ENCODE peak calls at places on chromosome 2, in six cellular contexts. One of them, this sample, is unnamed.

GRCh38 chr2:28583899-28584553 is 88.2 kb downstream of the PLB1 start:
- DNase-seq in heart left ventricle: peak; percentile 88
- DNase-seq in frontal cortex: no peak
- DNase-seq in RPMI8226: peak; percentile 68
- DNase-seq in NCI-H1105: no peak
- DNase-seq in posterior vena cava: peak; percentile 95
- DNase-seq in this sample: peak; percentile 75

GRCh38 chr2:171846894-171847293 is 47.1 kb downstream of the SLC25A12 start:
- DNase-seq in heart left ventricle: no peak
- DNase-seq in frontal cortex: no peak
- DNase-seq in RPMI8226: no peak
- DNase-seq in NCI-H1105: no peak
- DNase-seq in posterior vena cava: no peak
- DNase-seq in this sample: no peak

GRCh38 chr2:239349448-239350135 is 51.2 kb downstream of the HDAC4 start:
- DNase-seq in heart left ventricle: no peak
- DNase-seq in frontal cortex: no peak
- DNase-seq in RPMI8226: no peak
- DNase-seq in NCI-H1105: no peak
- DNase-seq in posterior vena cava: no peak
- DNase-seq in this sample: no peak

GRCh38 chr2:60064687-60065361 is 488.6 kb downstream of the BCL11A start:
- DNase-seq in heart left ventricle: no peak
- DNase-seq in frontal cortex: no peak
- DNase-seq in RPMI8226: no peak
- DNase-seq in NCI-H1105: no peak
- DNase-seq in posterior vena cava: no peak
- DNase-seq in this sample: no peak

GRCh38 chr2:216298719-216299118 is 73.6 kb downstream of the MARCHF4 start:
- DNase-seq in heart left ventricle: no peak
- DNase-seq in frontal cortex: no peak
- DNase-seq in RPMI8226: no peak
- DNase-seq in NCI-H1105: no peak
- DNase-seq in posterior vena cava: no peak
- DNase-seq in this sample: no peak

GRCh38 chr2:151922845-151923666 is 94.8 kb upstream of the ARL5A start:
- DNase-seq in heart left ventricle: peak; percentile 89
- DNase-seq in frontal cortex: no peak
- DNase-seq in RPMI8226: peak; percentile 97
- DNase-seq in NCI-H1105: peak; percentile 46
- DNase-seq in posterior vena cava: peak; percentile 91
- DNase-seq in this sample: peak; percentile 97

GRCh38 chr2:222608081-222608480 is 47.8 kb downstream of the FARSB start:
- DNase-seq in heart left ventricle: no peak
- DNase-seq in frontal cortex: no peak
- DNase-seq in RPMI8226: no peak
- DNase-seq in NCI-H1105: no peak
- DNase-seq in posterior vena cava: no peak
- DNase-seq in this sample: no peak

GRCh38 chr2:239826376-239826775 is 198.8 kb downstream of the NDUFA10 start:
- DNase-seq in heart left ventricle: no peak
- DNase-seq in frontal cortex: no peak
- DNase-seq in RPMI8226: no peak
- DNase-seq in NCI-H1105: no peak
- DNase-seq in posterior vena cava: peak; percentile 24
- DNase-seq in this sample: no peak

GRCh38 chr2:126863336-126864015 is 35.2 kb upstream of the TEX51 start:
- DNase-seq in heart left ventricle: no peak
- DNase-seq in frontal cortex: no peak
- DNase-seq in RPMI8226: no peak
- DNase-seq in NCI-H1105: no peak
- DNase-seq in posterior vena cava: no peak
- DNase-seq in this sample: no peak

GRCh38 chr2:165376571-165376975 is 92.9 kb upstream of the CSRNP3 start:
- DNase-seq in heart left ventricle: no peak
- DNase-seq in frontal cortex: no peak
- DNase-seq in RPMI8226: no peak
- DNase-seq in NCI-H1105: no peak
- DNase-seq in posterior vena cava: no peak
- DNase-seq in this sample: no peak

GRCh38 chr2:15645720-15646385 is 54.2 kb downstream of the DDX1 start:
- DNase-seq in heart left ventricle: no peak
- DNase-seq in frontal cortex: no peak
- DNase-seq in RPMI8226: no peak
- DNase-seq in NCI-H1105: no peak
- DNase-seq in posterior vena cava: no peak
- DNase-seq in this sample: no peak

GRCh38 chr2:109526442-109526970 is 87.3 kb downstream of the SEPTIN10 start:
- DNase-seq in heart left ventricle: no peak
- DNase-seq in frontal cortex: no peak
- DNase-seq in RPMI8226: no peak
- DNase-seq in NCI-H1105: no peak
- DNase-seq in posterior vena cava: peak; percentile 59
- DNase-seq in this sample: no peak

GRCh38 chr2:97991081-97991856 is 4.5 kb downstream of the TMEM131 start:
- DNase-seq in heart left ventricle: no peak
- DNase-seq in frontal cortex: no peak
- DNase-seq in RPMI8226: no peak
- DNase-seq in NCI-H1105: no peak
- DNase-seq in posterior vena cava: no peak
- DNase-seq in this sample: no peak

GRCh38 chr2:16420421-16420820 is 245.2 kb downstream of the CYRIA start:
- DNase-seq in heart left ventricle: no peak
- DNase-seq in frontal cortex: no peak
- DNase-seq in RPMI8226: no peak
- DNase-seq in NCI-H1105: no peak
- DNase-seq in posterior vena cava: no peak
- DNase-seq in this sample: no peak

GRCh38 chr2:71060871-71061270 is 7.6 kb upstream of the NAGK start:
- DNase-seq in heart left ventricle: no peak
- DNase-seq in frontal cortex: no peak
- DNase-seq in RPMI8226: no peak
- DNase-seq in NCI-H1105: no peak
- DNase-seq in posterior vena cava: no peak
- DNase-seq in this sample: no peak

GRCh38 chr2:103008586-103008985 is 246.8 kb downstream of the TMEM182 start:
- DNase-seq in heart left ventricle: no peak
- DNase-seq in frontal cortex: no peak
- DNase-seq in RPMI8226: no peak
- DNase-seq in NCI-H1105: no peak
- DNase-seq in posterior vena cava: no peak
- DNase-seq in this sample: no peak

GRCh38 chr2:105136394-105136793 is 98.5 kb downstream of the MRPS9 start:
- DNase-seq in heart left ventricle: no peak
- DNase-seq in frontal cortex: no peak
- DNase-seq in RPMI8226: no peak
- DNase-seq in NCI-H1105: no peak
- DNase-seq in posterior vena cava: no peak
- DNase-seq in this sample: no peak

GRCh38 chr2:207252979-207253640 is 87.4 kb upstream of the KLF7 start:
- DNase-seq in heart left ventricle: no peak
- DNase-seq in frontal cortex: no peak
- DNase-seq in RPMI8226: no peak
- DNase-seq in NCI-H1105: no peak
- DNase-seq in posterior vena cava: no peak
- DNase-seq in this sample: no peak

GRCh38 chr2:191521608-191522208 is 156.2 kb upstream of the NABP1 start:
- DNase-seq in heart left ventricle: no peak
- DNase-seq in frontal cortex: peak; percentile 10
- DNase-seq in RPMI8226: peak; percentile 12
- DNase-seq in NCI-H1105: no peak
- DNase-seq in posterior vena cava: no peak
- DNase-seq in this sample: peak; percentile 7

GRCh38 chr2:239081622-239082021 is 233.7 kb downstream of the TWIST2 start:
- DNase-seq in heart left ventricle: no peak
- DNase-seq in frontal cortex: no peak
- DNase-seq in RPMI8226: no peak
- DNase-seq in NCI-H1105: no peak
- DNase-seq in posterior vena cava: no peak
- DNase-seq in this sample: no peak

GRCh38 chr2:171289336-171289735 is 128.6 kb upstream of the TLK1 start:
- DNase-seq in heart left ventricle: no peak
- DNase-seq in frontal cortex: no peak
- DNase-seq in RPMI8226: no peak
- DNase-seq in NCI-H1105: no peak
- DNase-seq in posterior vena cava: no peak
- DNase-seq in this sample: no peak

GRCh38 chr2:229715895-229716507 is 1.6 kb upstream of the DNER start:
- DNase-seq in heart left ventricle: no peak
- DNase-seq in frontal cortex: peak; percentile 28
- DNase-seq in RPMI8226: peak; percentile 52
- DNase-seq in NCI-H1105: peak; percentile 65
- DNase-seq in posterior vena cava: no peak
- DNase-seq in this sample: peak; percentile 34

GRCh38 chr2:75896779-75897366 is 186.2 kb upstream of the GCFC2 start:
- DNase-seq in heart left ventricle: no peak
- DNase-seq in frontal cortex: peak; percentile 17
- DNase-seq in RPMI8226: peak; percentile 58
- DNase-seq in NCI-H1105: no peak
- DNase-seq in posterior vena cava: no peak
- DNase-seq in this sample: peak; percentile 50

GRCh38 chr2:231104115-231104713 is 20.6 kb downstream of the HTR2B start:
- DNase-seq in heart left ventricle: no peak
- DNase-seq in frontal cortex: peak; percentile 3
- DNase-seq in RPMI8226: peak; percentile 33
- DNase-seq in NCI-H1105: no peak
- DNase-seq in posterior vena cava: no peak
- DNase-seq in this sample: peak; percentile 12

GRCh38 chr2:190513877-190514276 is 20.6 kb downstream of the NEMP2 start:
- DNase-seq in heart left ventricle: no peak
- DNase-seq in frontal cortex: no peak
- DNase-seq in RPMI8226: no peak
- DNase-seq in NCI-H1105: no peak
- DNase-seq in posterior vena cava: no peak
- DNase-seq in this sample: no peak

GRCh38 chr2:236972491-236973379 is 113.0 kb upstream of the COPS8 start:
- DNase-seq in heart left ventricle: peak; percentile 68
- DNase-seq in frontal cortex: no peak
- DNase-seq in RPMI8226: no peak
- DNase-seq in NCI-H1105: peak; percentile 22
- DNase-seq in posterior vena cava: peak; percentile 91
- DNase-seq in this sample: peak; percentile 61

GRCh38 chr2:100502782-100503181 is 32.5 kb downstream of the NMS start:
- DNase-seq in heart left ventricle: no peak
- DNase-seq in frontal cortex: no peak
- DNase-seq in RPMI8226: no peak
- DNase-seq in NCI-H1105: no peak
- DNase-seq in posterior vena cava: no peak
- DNase-seq in this sample: no peak

GRCh38 chr2:177604291-177605065 is 211.9 kb downstream of the AGPS start:
- DNase-seq in heart left ventricle: no peak
- DNase-seq in frontal cortex: no peak
- DNase-seq in RPMI8226: peak; percentile 42
- DNase-seq in NCI-H1105: no peak
- DNase-seq in posterior vena cava: no peak
- DNase-seq in this sample: no peak

GRCh38 chr2:31384351-31384750 is 30.2 kb downstream of the XDH start:
- DNase-seq in heart left ventricle: no peak
- DNase-seq in frontal cortex: no peak
- DNase-seq in RPMI8226: no peak
- DNase-seq in NCI-H1105: no peak
- DNase-seq in posterior vena cava: no peak
- DNase-seq in this sample: no peak

GRCh38 chr2:234679766-234680687 is 183.1 kb upstream of the ARL4C start:
- DNase-seq in heart left ventricle: peak; percentile 64
- DNase-seq in frontal cortex: no peak
- DNase-seq in RPMI8226: no peak
- DNase-seq in NCI-H1105: no peak
- DNase-seq in posterior vena cava: peak; percentile 92
- DNase-seq in this sample: no peak

GRCh38 chr2:189116984-189117383 is 62.6 kb downstream of the COL5A2 start:
- DNase-seq in heart left ventricle: no peak
- DNase-seq in frontal cortex: no peak
- DNase-seq in RPMI8226: no peak
- DNase-seq in NCI-H1105: no peak
- DNase-seq in posterior vena cava: no peak
- DNase-seq in this sample: no peak

GRCh38 chr2:180203972-180204371 is 196.9 kb upstream of the CWC22 start:
- DNase-seq in heart left ventricle: peak; percentile 27
- DNase-seq in frontal cortex: no peak
- DNase-seq in RPMI8226: no peak
- DNase-seq in NCI-H1105: no peak
- DNase-seq in posterior vena cava: peak; percentile 81
- DNase-seq in this sample: no peak

GRCh38 chr2:10659898-10660568 is 29.7 kb downstream of the NOL10 start:
- DNase-seq in heart left ventricle: peak; percentile 53
- DNase-seq in frontal cortex: peak; percentile 7
- DNase-seq in RPMI8226: peak; percentile 7
- DNase-seq in NCI-H1105: no peak
- DNase-seq in posterior vena cava: no peak
- DNase-seq in this sample: peak; percentile 36

GRCh38 chr2:179963626-179964025 is 43.5 kb downstream of the CWC22 start:
- DNase-seq in heart left ventricle: no peak
- DNase-seq in frontal cortex: no peak
- DNase-seq in RPMI8226: no peak
- DNase-seq in NCI-H1105: no peak
- DNase-seq in posterior vena cava: no peak
- DNase-seq in this sample: no peak

GRCh38 chr2:142965464-142965863 is 88.0 kb downstream of the KYNU start:
- DNase-seq in heart left ventricle: no peak
- DNase-seq in frontal cortex: no peak
- DNase-seq in RPMI8226: no peak
- DNase-seq in NCI-H1105: no peak
- DNase-seq in posterior vena cava: no peak
- DNase-seq in this sample: no peak

GRCh38 chr2:4354164-4354563 is 650.8 kb downstream of the DCDC2C start:
- DNase-seq in heart left ventricle: no peak
- DNase-seq in frontal cortex: no peak
- DNase-seq in RPMI8226: no peak
- DNase-seq in NCI-H1105: no peak
- DNase-seq in posterior vena cava: no peak
- DNase-seq in this sample: no peak

GRCh38 chr2:27122791-27123190 is 824 bp upstream of the ABHD1 start:
- DNase-seq in heart left ventricle: no peak
- DNase-seq in frontal cortex: no peak
- DNase-seq in RPMI8226: no peak
- DNase-seq in NCI-H1105: no peak
- DNase-seq in posterior vena cava: no peak
- DNase-seq in this sample: no peak

GRCh38 chr2:165634855-165635254 is 159.2 kb downstream of the GALNT3 start:
- DNase-seq in heart left ventricle: peak; percentile 68
- DNase-seq in frontal cortex: peak; percentile 11
- DNase-seq in RPMI8226: no peak
- DNase-seq in NCI-H1105: peak; percentile 67
- DNase-seq in posterior vena cava: no peak
- DNase-seq in this sample: no peak